ENCODE peak calls at places on chromosome 6, in six cellular contexts. Z is neural progenitor cell, N is hepatocyte, W is GM23338, T is GM23248, R is HCT116. K is an unnamed sample.

GRCh38 chr6:162245831-162246230 is 481.7 kb downstream of the PRKN start:
- DNase-seq in Z (no peak), N (no peak), W (no peak), T (no peak), R (no peak), K (no peak)

GRCh38 chr6:170143401-170144150 is 147.3 kb downstream of the DLL1 start:
- DNase-seq in Z (no peak), N (no peak), W (no peak), T (no peak), R (no peak), K (no peak)

GRCh38 chr6:144317736-144318135 is 32.6 kb downstream of the UTRN start:
- DNase-seq in Z (no peak), N (no peak), W (no peak), T (peak; percentile 38), R (no peak), K (no peak)

GRCh38 chr6:8672882-8673281 is 237.5 kb upstream of the SLC35B3 start:
- DNase-seq in Z (no peak), N (no peak), W (no peak), T (no peak), R (no peak), K (no peak)

GRCh38 chr6:57207141-57207540 is 15.0 kb downstream of the RAB23 start:
- DNase-seq in Z (no peak), N (no peak), W (no peak), T (peak; percentile 62), R (no peak), K (no peak)

GRCh38 chr6:138429731-138430130 is 25.7 kb downstream of the HEBP2 start:
- DNase-seq in Z (no peak), N (no peak), W (peak; percentile 8), T (no peak), R (no peak), K (no peak)

GRCh38 chr6:169296170-169296569 is 42.5 kb upstream of the THBS2 start:
- DNase-seq in Z (no peak), N (no peak), W (no peak), T (no peak), R (no peak), K (no peak)

GRCh38 chr6:134035823-134036296 is 16.6 kb downstream of the SLC2A12 start:
- DNase-seq in Z (no peak), N (peak; percentile 15), W (no peak), T (peak; percentile 67), R (peak; percentile 88), K (peak; percentile 91)

GRCh38 chr6:118709859-118710350 is 58.5 kb upstream of the CEP85L start:
- DNase-seq in Z (no peak), N (no peak), W (peak; percentile 15), T (peak; percentile 77), R (no peak), K (peak; percentile 75)

GRCh38 chr6:159529820-159530405 is 163.1 kb downstream of the SOD2 start:
- DNase-seq in Z (no peak), N (no peak), W (no peak), T (peak; percentile 12), R (no peak), K (no peak)

GRCh38 chr6:40535105-40535783 is 51.9 kb downstream of the LRFN2 start:
- DNase-seq in Z (no peak), N (no peak), W (no peak), T (no peak), R (no peak), K (no peak)
- TF ChIP-seq EZH2phosphoT487 in Z (no peak), N (no peak), W (no peak), T (no peak), R (no peak), K (no peak)

GRCh38 chr6:41272591-41273175 is 13.8 kb downstream of the TREM1 start:
- DNase-seq in Z (no peak), N (no peak), W (no peak), T (no peak), R (no peak), K (no peak)

GRCh38 chr6:41274291-41274690 is 12.2 kb downstream of the TREM1 start:
- DNase-seq in Z (no peak), N (no peak), W (no peak), T (no peak), R (no peak), K (no peak)

GRCh38 chr6:41273699-41274098 is 12.8 kb downstream of the TREM1 start:
- DNase-seq in Z (no peak), N (no peak), W (peak; percentile 17), T (no peak), R (no peak), K (no peak)

GRCh38 chr6:41277644-41278043 is 8.8 kb downstream of the TREM1 start:
- DNase-seq in Z (no peak), N (no peak), W (no peak), T (no peak), R (no peak), K (no peak)

GRCh38 chr6:41275489-41275888 is 11.0 kb downstream of the TREM1 start:
- DNase-seq in Z (no peak), N (no peak), W (no peak), T (no peak), R (no peak), K (no peak)
- H3K4me2 ChIP-seq in Z (no peak overlapping the region), N (no peak overlapping the region), W (no peak overlapping the region), T (no peak overlapping the region), R (no peak overlapping the region), K (no peak overlapping the region)

GRCh38 chr6:126107475-126108121 is 121.3 kb downstream of the TRMT11 start:
- DNase-seq in Z (peak; percentile 77), N (no peak), W (peak; percentile 66), T (no peak), R (no peak), K (no peak)
- H3K27ac ChIP-seq in Z (peak overlapping the region; percentile 23), N (no peak overlapping the region), W (peak overlapping the region; percentile 36), T (no peak overlapping the region), R (no peak overlapping the region), K (no peak overlapping the region)

GRCh38 chr6:87436435-87436834 is 28.7 kb downstream of the CFAP206 start:
- DNase-seq in Z (peak; percentile 89), N (peak; percentile 84), W (peak; percentile 83), T (peak; percentile 62), R (peak; percentile 8), K (peak; percentile 63)
- TF ChIP-seq EZH2phosphoT487 in Z (no peak), N (no peak), W (no peak), T (no peak), R (no peak), K (no peak)